ENCODE peak calls at places on chromosome X, in four cellular contexts. J, H, K and E are unnamed samples.

GRCh38 chrX:77114501-77114900 is 332.7 kb upstream of the FGF16 start:
- DNase-seq in K (no peak), H (no peak), J (no peak), E (no peak)

GRCh38 chrX:47208108-47208507 is 10.4 kb upstream of the CDK16 start:
- DNase-seq in K (no peak), H (peak; percentile 38), J (no peak), E (no peak)

GRCh38 chrX:55151199-55151598 is 62.4 kb downstream of the PAGE2 start:
- DNase-seq in K (no peak), J (no peak), H (no peak), E (no peak)

GRCh38 chrX:19544693-19545305 is 29.5 kb upstream of the MAP3K15 start:
- DNase-seq in H (no peak), K (peak; percentile 22), J (no peak), E (no peak)

GRCh38 chrX:45449982-45450381 is 249.3 kb upstream of the DIPK2B start:
- DNase-seq in K (peak; percentile 36), H (no peak), J (no peak), E (no peak)

GRCh38 chrX:1442016-1442665 is 10.6 kb downstream of the ASMTL start:
- DNase-seq in K (no peak), J (peak; percentile 60), H (peak; percentile 33), E (no peak)

GRCh38 chrX:133741303-133741702 is 244.1 kb downstream of the GPC3 start:
- DNase-seq in H (no peak), J (no peak), K (peak; percentile 24), E (no peak)

GRCh38 chrX:39835241-39835640 is 262.5 kb downstream of the BCOR start:
- DNase-seq in K (no peak), H (no peak), J (no peak), E (no peak)

GRCh38 chrX:150282953-150283352 is 80.2 kb upstream of the MAMLD1 start:
- DNase-seq in H (no peak), K (no peak), J (no peak), E (no peak)

GRCh38 chrX:118350221-118350620 is 4.3 kb downstream of the WDR44 start:
- DNase-seq in H (no peak), J (no peak), K (no peak), E (no peak)

GRCh38 chrX:119503484-119503861 is 35.2 kb downstream of the SLC25A5 start:
- DNase-seq in K (peak; percentile 81), J (peak; percentile 20), H (peak; percentile 81), E (no peak)

GRCh38 chrX:27964432-27964831 is 16.8 kb downstream of the DCAF8L1 start:
- DNase-seq in K (no peak), J (no peak), H (no peak), E (no peak)

GRCh38 chrX:9701790-9702189 is 63.9 kb downstream of the GPR143 start:
- DNase-seq in K (no peak), J (no peak), H (no peak), E (no peak)

GRCh38 chrX:34341258-34341657 is 209.1 kb upstream of the FAM47A start:
- DNase-seq in H (no peak), J (no peak), K (no peak), E (no peak)

GRCh38 chrX:69501433-69501832 is 2.7 kb upstream of the NALF2 start:
- DNase-seq in J (no peak), K (no peak), H (no peak), E (peak; percentile 60)

GRCh38 chrX:96538104-96538725 is 146.4 kb upstream of the DIAPH2 start:
- DNase-seq in J (no peak), K (no peak), H (no peak), E (no peak)

GRCh38 chrX:133570549-133570948 is 155.3 kb upstream of the GPC4 start:
- DNase-seq in J (no peak), H (no peak), K (peak; percentile 67), E (no peak)

GRCh38 chrX:9897761-9898161 is 69.4 kb upstream of the CLDN34 start:
- DNase-seq in H (no peak), J (no peak), K (peak; percentile 96), E (no peak)

GRCh38 chrX:40202456-40202855 is 104.7 kb upstream of the BCOR start:
- DNase-seq in J (no peak), H (no peak), K (no peak), E (no peak)

GRCh38 chrX:55451990-55452824 is at the start of gene MAGEH1:
- DNase-seq in H (peak; percentile 91), J (peak; percentile 95), K (peak; percentile 70), E (peak; percentile 15)

GRCh38 chrX:87583679-87584078 is 66.1 kb downstream of the KLHL4 start:
- DNase-seq in K (no peak), H (no peak), J (no peak), E (peak; percentile 30)